ENCODE peak calls at places on chromosomes 4 and X, in seven cellular contexts. R, N, F, L, B, D and O are unnamed samples.

GRCh38 chrX:134377537-134377936 is 82.4 kb upstream of the HPRT1 start:
- DNase-seq in D (no peak), F (no peak), R (no peak), L (peak), B (peak), N (peak), O (peak)

GRCh38 chrX:43166874-43167273 is 388.9 kb upstream of the PPP1R2C start:
- DNase-seq in F (no peak), B (no peak), R (no peak), L (no peak), D (no peak), N (no peak), O (no peak)

GRCh38 chrX:21398424-21398823 is 24.2 kb downstream of the CNKSR2 start:
- DNase-seq in N (no peak), B (peak), D (no peak), F (no peak), R (no peak), L (peak), O (no peak)

GRCh38 chr4:163600731-163601130 is 106.2 kb downstream of the TMA16 start:
- DNase-seq in R (no peak), B (no peak), L (no peak), D (no peak), N (no peak), F (no peak), O (no peak)

GRCh38 chr4:95107635-95108034 is 349.9 kb downstream of the BMPR1B start:
- DNase-seq in L (no peak), N (no peak), B (peak), F (no peak), D (no peak), R (no peak), O (no peak)

GRCh38 chr4:106869551-106869950 is 166.6 kb downstream of the DKK2 start:
- DNase-seq in R (no peak), B (peak), F (no peak), N (no peak), L (no peak), D (no peak), O (no peak)

GRCh38 chr4:6568689-6569332 is 6.2 kb upstream of the MAN2B2 start:
- DNase-seq in R (no peak), N (no peak), D (no peak), F (no peak), L (no peak), B (peak), O (no peak)

GRCh38 chr4:24643774-24644520 is 59.6 kb upstream of the DHX15 start:
- DNase-seq in R (no peak), L (no peak), D (no peak), N (no peak), B (peak), F (no peak), O (no peak)

GRCh38 chr4:141429933-141430332 is 206.4 kb upstream of the IL15 start:
- DNase-seq in L (no peak), D (no peak), F (no peak), B (no peak), N (no peak), R (no peak), O (no peak)